ENCODE peak calls at places on chromosomes 16 and 17, in five cellular contexts. Q, S, Z, I and J are unnamed samples.

GRCh38 chr16:68470461-68471150 is 22.3 kb upstream of the SMPD3 start:
- DNase-seq in I (no peak), Q (no peak), S (no peak), Z (no peak), J (peak; percentile 32)

GRCh38 chr17:68461589-68461988 is 4.3 kb upstream of the WIPI1 start:
- DNase-seq in Z (no peak), I (no peak), S (no peak), Q (no peak), J (peak; percentile 88)

GRCh38 chr17:52837502-52837901 is 679.0 kb upstream of the CA10 start:
- DNase-seq in I (no peak), Z (no peak), S (no peak), Q (no peak), J (no peak)

GRCh38 chr16:82936941-82937551 is 310.3 kb downstream of the CDH13 start:
- DNase-seq in Z (peak; percentile 85), Q (no peak), I (no peak), S (no peak), J (no peak)

GRCh38 chr16:5709889-5710288 is 612.3 kb upstream of the EEF2KMT start:
- DNase-seq in S (no peak), Z (peak; percentile 13), Q (no peak), I (no peak), J (peak; percentile 52)

GRCh38 chr17:67421869-67422273 is 44.8 kb downstream of the PITPNC1 start:
- DNase-seq in Z (peak; percentile 96), S (no peak), I (peak; percentile 51), Q (no peak), J (peak; percentile 51)

GRCh38 chr17:50183439-50184001 is 17.7 kb downstream of the SGCA start:
- DNase-seq in Z (peak; percentile 67), Q (no peak), S (peak; percentile 55), I (no peak), J (no peak)

GRCh38 chr16:4917117-4917516 is 19.8 kb downstream of the PPL start:
- DNase-seq in Z (peak; percentile 76), S (no peak), I (no peak), Q (no peak), J (no peak)

GRCh38 chr17:33183487-33184026 is 109.5 kb downstream of the ASIC2 start:
- DNase-seq in Z (peak; percentile 75), Q (no peak), I (no peak), S (no peak), J (no peak)

GRCh38 chr17:66967867-66968543 is 3.5 kb downstream of the CACNG4 start:
- DNase-seq in S (peak; percentile 37), I (no peak), Q (no peak), Z (no peak), J (no peak)

GRCh38 chr17:74994440-74994839 is 7.0 kb downstream of the CDR2L start:
- DNase-seq in S (no peak), I (no peak), Q (no peak), Z (peak; percentile 83), J (no peak)

GRCh38 chr16:81536648-81537047 is 92.0 kb downstream of the CMIP start:
- DNase-seq in I (no peak), Z (no peak), Q (no peak), S (no peak), J (no peak)

GRCh38 chr16:65994305-65994704 is 372.2 kb upstream of the CDH5 start:
- DNase-seq in Q (no peak), S (no peak), Z (no peak), I (no peak), J (no peak)

GRCh38 chr16:82627811-82628339 is 1.1 kb downstream of the CDH13 start:
- DNase-seq in I (no peak), Q (peak; percentile 53), Z (peak; percentile 41), S (peak; percentile 71), J (no peak)

GRCh38 chr16:70453891-70454220 is 539 bp upstream of the FCSK start:
- DNase-seq in Q (no peak), Z (peak; percentile 45), S (no peak), I (no peak), J (no peak)

GRCh38 chr17:74237321-74237720 is 23.9 kb downstream of the TTYH2 start:
- DNase-seq in Q (no peak), Z (no peak), S (no peak), I (no peak), J (no peak)

GRCh38 chr17:29167393-29168078 is 12.7 kb downstream of the MYO18A start:
- DNase-seq in I (no peak), Q (no peak), S (no peak), Z (peak; percentile 57), J (no peak)

GRCh38 chr16:17939723-17940122 is 396.8 kb downstream of the NPIPA8 start:
- DNase-seq in S (no peak), Q (no peak), I (no peak), Z (no peak), J (no peak)

GRCh38 chr17:62821213-62822079 is 13.3 kb upstream of the MARCHF10 start:
- DNase-seq in S (no peak), I (no peak), Z (peak; percentile 42), Q (no peak), J (no peak)

GRCh38 chr16:69179255-69180010 is 7.5 kb upstream of the SNTB2 start:
- DNase-seq in Z (peak; percentile 90), S (no peak), Q (peak; percentile 55), I (no peak), J (no peak)

GRCh38 chr17:75755205-75755901 is 9.6 kb downstream of the GALK1 start:
- DNase-seq in Q (no peak), S (peak; percentile 54), Z (no peak), I (no peak), J (peak; percentile 35)

GRCh38 chr17:19935169-19935568 is 42.5 kb downstream of the AKAP10 start:
- DNase-seq in Q (no peak), S (no peak), Z (peak; percentile 48), I (no peak), J (no peak)

GRCh38 chr16:58516768-58517107 is 1.4 kb downstream of the SETD6 start:
- DNase-seq in Q (no peak), S (no peak), I (no peak), Z (no peak), J (no peak)
- H3K36me3 ChIP-seq in Q (no peaks in the 10 kb centered on the region), S (peaks cover 63% of the 10 kb centered on the region), I (peaks cover 35% of the 10 kb centered on the region), Z (peaks cover 5% of the 10 kb centered on the region), J (peaks cover 76% of the 10 kb centered on the region)

GRCh38 chr17:8956521-8956920 is 9.0 kb downstream of the PIK3R5 start:
- DNase-seq in Z (no peak), Q (no peak), S (no peak), I (no peak), J (no peak)

GRCh38 chr17:8953152-8953885 is 12.2 kb downstream of the PIK3R5 start:
- DNase-seq in Q (no peak), Z (no peak), S (no peak), I (no peak), J (no peak)

GRCh38 chr17:8955560-8955959 is 9.9 kb downstream of the PIK3R5 start:
- DNase-seq in S (no peak), I (no peak), Z (no peak), Q (no peak), J (no peak)

GRCh38 chr17:8954339-8954738 is 11.2 kb downstream of the PIK3R5 start:
- DNase-seq in Q (peak; percentile 56), I (peak; percentile 78), Z (no peak), S (peak; percentile 80), J (peak; percentile 85)

DNA sequence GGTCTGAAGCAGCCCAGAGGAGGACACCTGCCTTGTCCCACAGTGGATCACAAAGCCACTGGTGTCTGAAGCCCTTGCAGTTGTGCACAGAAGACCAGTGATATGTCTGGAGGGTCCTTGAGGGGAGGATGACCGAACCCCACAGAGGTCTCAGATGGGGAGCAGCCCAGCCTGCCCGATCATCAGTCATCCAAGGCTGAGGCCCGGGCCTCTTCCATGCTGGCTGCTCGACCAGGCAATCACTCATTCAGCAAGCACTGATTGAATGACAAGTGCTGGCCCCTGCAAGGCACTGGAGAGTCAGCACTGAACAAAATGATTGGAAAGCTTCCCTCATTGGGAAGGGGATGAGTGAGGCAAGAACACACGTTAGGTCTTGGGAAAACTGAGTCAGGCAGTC is 10.5 kb downstream of the PIK3R5 start:
- DNase-seq in Z (no peak), S (no peak), I (no peak), Q (no peak), J (no peak)
- H3K27ac ChIP-seq in Z (no peak overlapping the region), S (no peak overlapping the region), I (peak overlapping the region; percentile 39), Q (no peak overlapping the region), J (peak overlapping the region; percentile 63)

GRCh38 chr16:50384500-50385122 is 15.8 kb upstream of the BRD7 start:
- DNase-seq in S (no peak), I (no peak), Q (no peak), Z (no peak), J (no peak)
- H3K36me3 ChIP-seq in S (no peaks in the 10 kb centered on the region), I (no peaks in the 10 kb centered on the region), Q (no peaks in the 10 kb centered on the region), Z (no peaks in the 10 kb centered on the region), J (no peaks in the 10 kb centered on the region)

GRCh38 chr16:88068476-88069396 is 117.5 kb downstream of the BANP start:
- DNase-seq in S (peak; percentile 44), I (no peak), Q (no peak), Z (no peak), J (no peak)
- H3K27ac ChIP-seq in S (no peak overlapping the region), I (no peak overlapping the region), Q (no peak overlapping the region), Z (no peak overlapping the region), J (no peak overlapping the region)

GRCh38 chr16:89303604-89304003 is 86.1 kb downstream of the ZNF778 start:
- DNase-seq in I (no peak), Q (no peak), S (peak; percentile 36), Z (no peak), J (no peak)
- H3K36me3 ChIP-seq in I (peaks cover 33% of the 10 kb centered on the region), Q (no peaks in the 10 kb centered on the region), S (peaks cover 19% of the 10 kb centered on the region), Z (peaks cover 22% of the 10 kb centered on the region), J (peaks cover 85% of the 10 kb centered on the region)

DNA sequence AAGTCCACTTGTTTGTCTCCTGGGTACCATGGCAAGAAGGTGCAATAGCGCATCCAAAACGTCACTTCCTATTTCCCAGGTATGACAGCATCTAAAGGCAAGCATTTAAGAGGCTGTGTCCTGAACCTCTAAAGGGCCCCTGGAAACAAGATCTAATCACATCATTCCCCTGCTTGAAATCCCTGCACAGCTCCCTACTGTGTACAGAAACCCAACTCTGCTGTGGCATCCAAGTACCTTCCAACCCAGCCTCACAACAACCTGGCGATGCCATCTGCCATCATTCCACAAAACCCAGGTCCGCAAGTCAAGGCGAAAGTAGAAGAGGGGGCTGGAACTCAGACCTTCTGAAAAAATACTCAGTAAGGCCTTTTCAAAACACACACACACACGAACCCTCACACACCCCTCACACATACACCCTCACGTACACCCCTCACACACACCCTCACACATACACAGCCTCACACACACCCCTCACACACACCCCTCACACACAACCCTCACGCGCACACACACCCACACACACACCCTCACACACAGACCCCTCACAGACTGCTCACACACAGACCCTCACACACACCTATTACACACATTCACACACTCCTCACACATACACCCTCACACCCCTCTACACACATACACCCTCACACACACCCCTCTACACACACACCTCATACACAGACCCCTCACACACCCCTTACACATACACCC is 24.5 kb downstream of the C17orf67 start:
- DNase-seq in Z (no peak), S (no peak), Q (no peak), I (no peak), J (no peak)
- H3K27ac ChIP-seq in Z (no peak overlapping the region), S (no peak overlapping the region), Q (no peak overlapping the region), I (no peak overlapping the region), J (no peak overlapping the region)